ENCODE peak calls at places on chromosomes 5 and 9, in five cellular contexts. G is stomach, F is upper lobe of left lung, X is transverse colon, P is H1. L is an unnamed sample.

GRCh38 chr9:35932732-35933131 is 23.4 kb downstream of the SPAAR start:
- DNase-seq in G (no peak), F (no peak), X (no peak), P (no peak), L (no peak)

GRCh38 chr9:114413909-114414308 is 26.1 kb upstream of the AKNA start:
- DNase-seq in G (no peak), F (no peak), X (no peak), P (no peak), L (no peak)

GRCh38 chr9:124302921-124303320 is 45.2 kb downstream of the NEK6 start:
- DNase-seq in G (no peak), F (no peak), X (no peak), P (no peak), L (no peak)

GRCh38 chr5:35851282-35851681 is 5.4 kb upstream of the IL7R start:
- DNase-seq in G (no peak), F (no peak), X (no peak), P (no peak), L (no peak)

GRCh38 chr5:119072496-119072895 is 1.6 kb downstream of the DMXL1 start:
- DNase-seq in G (no peak), F (no peak), X (no peak), P (no peak), L (no peak)

GRCh38 chr5:135038829-135039525 is 4.9 kb upstream of the PITX1 start:
- DNase-seq in G (no peak), F (no peak), X (no peak), P (no peak), L (no peak)

GRCh38 chr5:55497712-55498111 is 37.1 kb downstream of the PLPP1 start:
- DNase-seq in G (no peak), F (no peak), X (no peak), P (no peak), L (no peak)

GRCh38 chr9:16960084-16960483 is 89.6 kb upstream of the BNC2 start:
- DNase-seq in G (no peak), F (no peak), X (no peak), P (no peak), L (no peak)

GRCh38 chr9:129506892-129507291 is 114.0 kb downstream of the C9orf50 start:
- DNase-seq in G (no peak), F (no peak), X (no peak), P (no peak), L (no peak)

GRCh38 chr9:110578896-110579752 is at the start of gene SVEP1:
- DNase-seq in G (no peak), F (peak), X (no peak), P (no peak), L (no peak)

GRCh38 chr5:135631356-135631755 is 52.6 kb upstream of the CXCL14 start:
- DNase-seq in G (no peak), F (no peak), X (no peak), P (no peak), L (peak)

GRCh38 chr5:91076138-91076537 is 307.0 kb downstream of the ARRDC3 start:
- DNase-seq in G (no peak), F (no peak), X (no peak), P (no peak), L (no peak)

GRCh38 chr5:3181641-3182040 is 414.0 kb upstream of the IRX1 start:
- DNase-seq in G (no peak), F (no peak), X (no peak), P (no peak), L (no peak)

GRCh38 chr5:126937796-126938195 is 92.6 kb downstream of the MARCHF3 start:
- DNase-seq in G (no peak), F (no peak), X (no peak), P (no peak), L (no peak)

GRCh38 chr5:14591548-14591947 is 10.0 kb downstream of the OTULINL start:
- DNase-seq in G (no peak), F (no peak), X (no peak), P (no peak), L (no peak)

GRCh38 chr9:134489621-134490380 is 151.8 kb upstream of the COL5A1 start:
- DNase-seq in G (no peak), F (no peak), X (no peak), P (no peak), L (no peak)

GRCh38 chr9:38026021-38026809 is 42.8 kb downstream of the SHB start:
- DNase-seq in G (no peak), F (peak), X (no peak), P (no peak), L (no peak)

DNA sequence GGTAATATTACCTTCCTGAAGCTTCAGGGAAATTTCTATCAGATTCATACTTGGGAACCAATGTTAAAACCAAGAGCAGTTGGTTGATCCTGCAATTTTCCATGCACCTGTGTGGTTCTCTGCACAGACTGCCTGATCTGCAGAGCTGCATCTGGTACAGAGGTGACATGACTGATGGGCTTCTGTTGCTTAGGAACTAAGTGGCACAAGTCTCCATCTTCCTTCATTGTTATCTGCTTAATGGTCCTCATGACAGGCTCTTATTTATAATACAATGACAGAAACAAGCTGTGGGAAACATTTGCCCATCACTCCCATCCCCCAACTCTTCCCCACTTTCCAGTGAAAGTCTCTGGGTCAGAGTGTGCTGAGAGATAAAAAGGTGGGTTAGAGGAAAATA is 799.1 kb downstream of the TAF11L14 start:
- DNase-seq in G (no peak), F (no peak), X (no peak), P (no peak), L (no peak)
- TF ChIP-seq EP300 in G (no peak), F (no peak), X (no peak), P (no peak), L (no peak)

GRCh38 chr5:10563940-10564837 is at the start of gene ANKRD33B:
- DNase-seq in G (peak), F (peak), X (peak), P (no peak), L (no peak)

GRCh38 chr5:10563132-10563939 is 534 bp upstream of the ANKRD33B start:
- DNase-seq in G (no peak), F (peak), X (peak), P (no peak), L (no peak)

GRCh38 chr5:10566556-10567068 is 2.7 kb downstream of the ANKRD33B start:
- DNase-seq in G (no peak), F (peak), X (no peak), P (no peak), L (no peak)

GRCh38 chr5:10565785-10566506 is 2.1 kb downstream of the ANKRD33B start:
- DNase-seq in G (no peak), F (peak), X (no peak), P (no peak), L (no peak)

GRCh38 chr5:10564838-10565784 is 1.2 kb downstream of the ANKRD33B start:
- DNase-seq in G (no peak), F (peak), X (no peak), P (no peak), L (no peak)
- H3K27ac ChIP-seq in G (peak), F (no peak), X (peak), P (no peak), L (peak)

GRCh38 chr5:150017606-150018005 is 17.1 kb downstream of the HMGXB3 start:
- DNase-seq in G (no peak), F (no peak), X (no peak), P (no peak), L (no peak)

GRCh38 chr5:150014456-150014855 is 13.9 kb downstream of the HMGXB3 start:
- DNase-seq in G (no peak), F (no peak), X (no peak), P (no peak), L (no peak)

GRCh38 chr5:150015415-150015814 is 14.9 kb downstream of the HMGXB3 start:
- DNase-seq in G (no peak), F (no peak), X (no peak), P (no peak), L (no peak)

GRCh38 chr5:150013931-150014330 is 13.4 kb downstream of the HMGXB3 start:
- DNase-seq in G (no peak), F (no peak), X (peak), P (no peak), L (no peak)

GRCh38 chr5:150016537-150016936 is 16.0 kb downstream of the HMGXB3 start:
- DNase-seq in G (no peak), F (no peak), X (no peak), P (no peak), L (no peak)
- TF ChIP-seq POLR2AphosphoS5 in G (no peak), F (no peak), X (no peak), P (no peak), L (no peak)

DNA sequence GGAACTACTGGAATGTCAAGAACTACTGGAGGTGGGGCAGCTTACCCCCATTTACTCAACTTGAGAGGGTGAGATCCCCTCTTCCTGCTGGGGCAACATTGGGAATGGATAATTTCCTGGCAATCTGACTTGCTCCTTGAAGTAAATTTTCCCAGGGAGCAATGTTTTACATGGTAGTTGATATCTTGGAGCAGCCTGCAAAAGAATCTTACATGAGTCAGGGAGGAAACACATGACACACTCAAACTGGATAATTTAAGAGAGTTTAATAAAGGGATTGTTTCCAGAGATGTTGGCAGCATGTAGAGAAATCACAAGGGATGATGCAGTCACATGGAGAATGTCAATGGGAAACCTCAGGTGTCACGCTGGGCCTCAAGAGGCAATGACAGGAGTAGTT is 212.5 kb downstream of the GAS1 start:
- DNase-seq in G (no peak), F (no peak), X (no peak), P (no peak), L (no peak)
- TF ChIP-seq EP300 in G (no peak), F (no peak), X (no peak), P (no peak), L (no peak)

GRCh38 chr9:86045654-86046053 is 53.7 kb downstream of the GOLM1 start:
- DNase-seq in G (no peak), F (no peak), X (no peak), P (no peak), L (no peak)

GRCh38 chr9:86047361-86047760 is 52.0 kb downstream of the GOLM1 start:
- DNase-seq in G (no peak), F (no peak), X (no peak), P (no peak), L (no peak)

GRCh38 chr9:86046930-86047341 is 52.4 kb downstream of the GOLM1 start:
- DNase-seq in G (no peak), F (no peak), X (no peak), P (no peak), L (no peak)

GRCh38 chr9:86043999-86044398 is 55.4 kb downstream of the GOLM1 start:
- DNase-seq in G (no peak), F (no peak), X (no peak), P (no peak), L (no peak)

GRCh38 chr9:86046080-86046636 is 53.2 kb downstream of the GOLM1 start:
- DNase-seq in G (no peak), F (no peak), X (peak), P (no peak), L (no peak)
- H3K27ac ChIP-seq in G (no peak), F (no peak), X (no peak), P (no peak), L (no peak)

GRCh38 chr9:130579738-130580463 is 524 bp downstream of the FUBP3 start:
- DNase-seq in G (no peak), F (no peak), X (no peak), P (no peak), L (no peak)

GRCh38 chr9:130583271-130583670 is 3.9 kb downstream of the FUBP3 start:
- DNase-seq in G (no peak), F (no peak), X (no peak), P (no peak), L (no peak)

GRCh38 chr9:130575514-130575913 is 3.9 kb upstream of the FUBP3 start:
- DNase-seq in G (no peak), F (no peak), X (no peak), P (no peak), L (no peak)

GRCh38 chr9:130576176-130576575 is 3.2 kb upstream of the FUBP3 start:
- DNase-seq in G (no peak), F (no peak), X (no peak), P (no peak), L (no peak)

GRCh38 chr9:130578865-130579737 is at the start of gene FUBP3:
- DNase-seq in G (peak), F (peak), X (peak), P (peak), L (peak)
- TF ChIP-seq POLR2AphosphoS5 in G (peak), F (peak), X (peak), P (peak), L (peak)

DNA sequence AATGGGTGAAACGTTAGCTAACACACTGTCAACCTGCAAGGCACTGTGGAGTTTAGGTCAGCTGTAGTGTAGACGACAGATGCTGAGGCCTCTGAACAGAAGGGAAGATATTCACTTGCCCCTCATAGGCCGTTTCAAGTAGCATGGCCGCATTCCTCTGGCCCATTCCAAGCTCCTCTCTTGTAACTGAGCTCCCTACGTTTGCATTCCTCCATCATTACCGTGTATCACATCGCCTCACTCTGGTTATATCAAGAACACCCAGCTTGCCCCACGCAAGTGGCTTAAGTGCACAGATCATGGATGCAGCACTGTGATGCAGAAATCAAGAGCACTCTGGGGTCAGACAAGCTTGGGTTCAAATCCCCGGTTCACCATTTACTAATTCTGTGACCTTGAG is 43.3 kb downstream of the PRELID2 start:
- DNase-seq in G (no peak), F (no peak), X (no peak), P (no peak), L (no peak)
- TF ChIP-seq EP300 in G (no peak), F (no peak), X (no peak), P (no peak), L (no peak)

DNA sequence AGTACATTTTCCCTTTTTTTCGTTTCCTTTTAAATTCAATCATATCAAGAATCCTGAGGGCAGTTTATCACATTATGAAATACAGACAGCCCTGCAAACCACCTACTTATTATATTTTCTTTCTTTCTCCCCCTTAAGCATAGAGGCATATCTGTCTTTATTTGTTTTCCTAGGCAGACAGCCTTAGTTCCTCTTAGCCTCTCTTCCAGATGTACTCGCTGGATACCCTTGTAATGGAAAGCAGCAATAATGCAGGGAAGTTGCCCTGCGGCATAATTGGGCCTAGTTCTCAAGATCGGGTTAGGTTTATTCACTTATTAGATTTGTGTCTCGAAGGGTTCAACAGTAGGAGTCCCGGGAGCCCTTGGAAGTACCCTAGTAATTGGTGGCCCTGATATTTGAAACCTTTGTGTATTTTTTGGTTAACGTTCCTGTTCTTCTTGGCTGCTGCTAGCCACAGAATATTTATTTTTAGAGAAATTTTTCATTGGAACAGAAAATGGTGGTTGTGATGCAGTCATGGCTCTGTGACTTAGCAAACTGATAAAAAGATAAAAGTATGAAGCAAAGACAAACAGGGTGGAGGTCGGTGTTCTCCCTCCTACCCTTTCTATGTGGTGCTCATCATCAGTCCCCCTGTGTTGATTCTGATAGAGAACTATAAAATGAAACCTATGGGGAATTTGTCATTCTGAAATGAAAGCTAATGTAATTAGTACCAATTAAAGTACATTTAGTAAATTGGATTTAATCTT is 6.4 kb downstream of the TLE4 start:
- DNase-seq in G (no peak), F (no peak), X (no peak), P (no peak), L (no peak)
- H3K27ac ChIP-seq in G (peak), F (no peak), X (no peak), P (no peak), L (peak)

L was measured in esophagus muscularis mucosa.